ENCODE peak calls at places on chromosomes 12 and 14, in four cellular contexts. K is HepG2, O is K562, Y is GM12878. R is an unnamed sample.

GRCh38 chr12:116121453-116121871 is 156.0 kb downstream of the MED13L start:
- DNase-seq in K (no peak), O (no peak), Y (no peak), R (no peak)

GRCh38 chr12:57881035-57881973 is 34.8 kb upstream of the CTDSP2 start:
- DNase-seq in K (no peak), O (no peak), Y (no peak), R (no peak)

GRCh38 chr12:24557738-24558137 is 391.2 kb downstream of the BCAT1 start:
- DNase-seq in K (no peak), O (no peak), Y (no peak), R (no peak)

GRCh38 chr12:27999970-28000369 is 27.4 kb upstream of the PTHLH start:
- DNase-seq in K (no peak), O (no peak), Y (no peak), R (no peak)

GRCh38 chr12:12398026-12398859 is 41.4 kb downstream of the BORCS5 start:
- DNase-seq in K (peak), O (peak), Y (no peak), R (no peak)

GRCh38 chr14:63800651-63801385 is 52.0 kb upstream of the SYNE2 start:
- DNase-seq in K (no peak), O (no peak), Y (no peak), R (no peak)

GRCh38 chr12:80195143-80195726 is 95.9 kb downstream of the OTOGL start:
- DNase-seq in K (peak), O (no peak), Y (no peak), R (no peak)

GRCh38 chr12:76784600-76785051 is 20.7 kb downstream of the ZDHHC17 start:
- DNase-seq in K (no peak), O (no peak), Y (no peak), R (no peak)

GRCh38 chr14:24411468-24412454 is 13.0 kb downstream of the NYNRIN start:
- DNase-seq in K (peak), O (peak), Y (no peak), R (peak)

GRCh38 chr14:59455411-59455810 is 9.8 kb downstream of the GPR135 start:
- DNase-seq in K (no peak), O (no peak), Y (no peak), R (no peak)

GRCh38 chr12:1073652-1074051 is 82.6 kb downstream of the ERC1 start:
- DNase-seq in K (no peak), O (no peak), Y (no peak), R (no peak)

GRCh38 chr12:120646044-120646443 is 5.6 kb downstream of the CABP1 start:
- DNase-seq in K (no peak), O (no peak), Y (no peak), R (no peak)

GRCh38 chr12:121805800-121806555 is 2.2 kb downstream of the SETD1B start:
- DNase-seq in K (no peak), O (no peak), Y (no peak), R (no peak)

GRCh38 chr14:59161571-59162175 is 26.8 kb upstream of the DAAM1 start:
- DNase-seq in K (peak), O (peak), Y (no peak), R (no peak)

GRCh38 chr14:84421611-84422010 is 1108.3 kb upstream of the FLRT2 start:
- DNase-seq in K (no peak), O (no peak), Y (no peak), R (no peak)

GRCh38 chr12:90106568-90106967 is 397.9 kb upstream of the ATP2B1 start:
- DNase-seq in K (no peak), O (no peak), Y (no peak), R (no peak)

GRCh38 chr14:23385840-23386657 is 9.2 kb downstream of the CMTM5 start:
- DNase-seq in K (peak), O (no peak), Y (no peak), R (no peak)

GRCh38 chr12:117125275-117125613 is 26.0 kb upstream of the TESC start:
- DNase-seq in K (no peak), O (no peak), Y (no peak), R (no peak)

GRCh38 chr12:120855823-120856589 is 48.2 kb downstream of the SPPL3 start:
- DNase-seq in K (no peak), O (peak), Y (no peak), R (no peak)

GRCh38 chr12:42283739-42284138 is 42.2 kb downstream of the ZCRB1 start:
- DNase-seq in K (no peak), O (no peak), Y (no peak), R (no peak)

GRCh38 chr12:39369756-39370155 is 73.2 kb downstream of the KIF21A start:
- DNase-seq in K (no peak), O (no peak), Y (no peak), R (no peak)

GRCh38 chr14:61608245-61609142 is 86.8 kb upstream of the HIF1A start:
- DNase-seq in K (peak), O (no peak), Y (no peak), R (no peak)
- TF ChIP-seq HDAC6 in K (no peak), O (no peak), Y (no peak), R (no peak)

DNA sequence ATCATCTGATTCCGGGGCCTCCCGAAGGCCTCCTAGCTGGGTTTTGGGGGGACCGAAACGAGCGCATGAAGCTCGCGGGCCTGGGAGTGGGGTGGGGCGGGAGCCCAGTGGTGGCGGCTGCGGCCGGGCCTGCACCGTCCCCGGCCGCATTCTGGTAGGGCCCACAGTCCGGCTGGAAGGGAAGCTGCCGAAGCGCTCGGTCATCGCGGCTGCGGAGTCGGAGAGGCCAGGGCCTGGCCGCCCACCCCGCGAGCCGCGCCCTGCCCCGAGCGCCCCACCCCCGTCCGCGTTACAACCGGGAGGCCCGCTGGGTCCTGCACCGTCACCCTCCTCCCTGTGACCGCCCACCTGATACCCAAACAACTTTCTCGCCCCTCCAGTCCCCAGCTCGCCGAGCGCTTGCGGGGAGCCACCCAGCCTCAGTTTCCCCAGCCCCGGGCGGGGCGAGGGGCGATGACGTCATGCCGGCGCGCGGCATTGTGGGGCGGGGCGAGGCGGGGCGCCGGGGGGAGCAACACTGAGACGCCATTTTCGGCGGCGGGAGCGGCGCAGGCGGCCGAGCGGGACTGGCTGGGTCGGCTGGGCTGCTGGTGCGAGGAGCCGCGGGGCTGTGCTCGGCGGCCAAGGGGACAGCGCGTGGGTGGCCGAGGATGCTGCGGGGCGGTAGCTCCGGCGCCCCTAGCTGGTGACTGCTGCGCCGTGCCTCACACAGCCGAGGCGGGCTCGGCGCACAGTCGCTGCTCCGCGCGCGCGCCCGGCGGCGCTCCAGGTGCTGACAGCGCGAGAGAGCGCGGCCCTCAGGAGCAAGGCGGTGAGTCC is at the start of gene KLC1:
- DNase-seq in K (no peak), O (peak), Y (no peak), R (no peak)
- TF ChIP-seq EP300 in K (no peak), O (no peak), Y (no peak), R (no peak)

DNA sequence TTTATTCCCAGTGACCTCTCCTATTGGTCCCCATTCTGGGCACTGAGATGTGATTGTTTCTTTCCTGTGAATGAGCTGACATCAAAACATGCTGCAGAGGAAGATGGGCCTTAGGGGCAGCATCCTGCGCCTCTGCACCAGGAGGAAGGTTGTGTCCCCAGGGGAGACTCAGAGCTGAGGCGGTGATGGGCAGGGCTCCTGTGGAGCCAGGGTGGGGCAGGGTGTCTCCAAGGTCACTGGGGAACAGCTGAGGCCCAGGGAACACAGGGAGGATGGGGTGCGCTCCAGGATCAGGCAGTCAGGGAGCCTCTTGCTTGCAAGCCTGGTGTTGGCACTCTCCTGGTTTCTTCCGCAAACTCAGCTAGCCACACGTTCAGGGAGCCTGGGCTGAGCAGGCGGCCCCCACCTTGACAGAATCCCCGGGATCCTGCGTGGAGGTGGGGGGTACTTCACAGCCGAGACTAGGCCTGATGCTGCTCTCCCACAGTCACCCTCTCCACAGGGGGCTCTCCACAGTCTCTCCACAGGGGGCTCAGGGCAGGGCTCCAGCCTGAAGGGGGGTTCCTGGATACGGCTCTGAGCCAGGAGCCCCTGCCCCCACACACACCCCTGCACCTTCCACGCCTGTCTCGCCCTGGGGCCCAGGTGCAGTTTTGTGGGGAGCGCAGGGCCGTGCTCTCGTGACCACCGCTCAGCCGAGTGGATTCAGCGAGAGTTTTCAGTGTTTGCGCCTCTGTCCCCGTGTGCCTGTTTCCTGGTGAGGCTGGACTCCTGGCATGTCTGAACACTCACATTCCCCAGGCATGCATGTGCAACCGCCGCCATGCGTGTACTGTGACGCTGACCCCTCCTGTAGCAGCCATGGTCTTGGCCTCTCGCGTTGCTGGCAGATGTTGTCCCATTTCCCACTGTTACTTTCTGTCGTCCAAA is 264.7 kb downstream of the SEC23A start:
- DNase-seq in K (no peak), O (no peak), Y (no peak), R (no peak)
- TF ChIP-seq HDAC6 in K (no peak), O (no peak), Y (no peak), R (no peak)

GRCh38 chr14:81348086-81348485 is 52.0 kb downstream of the STON2 start:
- DNase-seq in K (no peak), O (no peak), Y (no peak), R (no peak)
- TF ChIP-seq EP300 in K (no peak), O (no peak), Y (no peak), R (no peak)

DNA sequence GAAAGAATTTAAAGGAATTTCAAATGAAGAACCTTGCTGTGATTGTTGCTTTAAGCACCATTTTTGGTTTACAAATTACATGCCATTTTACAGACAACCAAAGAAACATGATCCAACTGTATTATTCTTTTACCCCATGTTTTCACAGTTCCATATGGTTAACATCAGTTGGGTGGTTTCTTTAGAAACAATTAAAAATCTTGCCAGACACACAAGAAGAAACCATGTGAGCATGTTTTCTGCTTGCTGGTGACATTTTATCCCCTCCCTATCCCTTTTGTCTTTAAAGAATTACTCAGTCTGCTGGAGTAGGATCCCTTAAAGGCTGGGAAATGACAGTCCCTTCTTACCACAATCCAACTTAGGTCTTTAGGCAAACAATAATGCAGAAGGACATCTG is 121.8 kb upstream of the PLXNC1 start:
- DNase-seq in K (no peak), O (no peak), Y (no peak), R (no peak)
- TF ChIP-seq HDAC6 in K (no peak), O (no peak), Y (no peak), R (no peak)

GRCh38 chr14:32698831-32699230 is 239.8 kb upstream of the NPAS3 start:
- DNase-seq in K (no peak), O (no peak), Y (no peak), R (no peak)

GRCh38 chr14:32696325-32697101 is 242.2 kb upstream of the NPAS3 start:
- DNase-seq in K (no peak), O (no peak), Y (no peak), R (no peak)

GRCh38 chr14:32694795-32695449 is 243.8 kb upstream of the NPAS3 start:
- DNase-seq in K (no peak), O (no peak), Y (no peak), R (no peak)

GRCh38 chr14:32697704-32698103 is 241.0 kb upstream of the NPAS3 start:
- DNase-seq in K (no peak), O (no peak), Y (no peak), R (no peak)

GRCh38 chr14:32697114-32697513 is 241.6 kb upstream of the NPAS3 start:
- DNase-seq in K (no peak), O (no peak), Y (no peak), R (no peak)
- TF ChIP-seq EP300 in K (no peak), O (no peak), Y (no peak), R (no peak)